ENCODE peak calls at places on chromosomes 7 and 10, in ten cellular contexts. U is thyroid gland, R is tibial nerve, Q is uterus, A is testis, V is IMR-90, K is adrenal gland, W is H1, B is right lobe of liver, G is transverse colon. L is an unnamed sample. For H3K4me1, the result is how much of the 10 kb centered on the place peaks cover.

GRCh38 chr7:135744938-135745701 is 3.5 kb downstream of the FAM180A start:
- DNase-seq in U (peak), R (no peak), Q (no peak), A (no peak), V (peak), K (no peak), W (no peak), B (no peak), G (no peak), L (no peak)

GRCh38 chr10:73999703-74000102 is 1.8 kb downstream of the VCL start:
- DNase-seq in U (no peak), R (no peak), Q (no peak), A (no peak), V (peak), K (no peak), W (no peak), B (no peak), G (no peak), L (no peak)

GRCh38 chr10:130403153-130403890 is 267.1 kb downstream of the GLRX3 start:
- DNase-seq in U (no peak), R (no peak), Q (no peak), A (no peak), V (no peak), K (no peak), W (no peak), B (no peak), G (no peak), L (no peak)

GRCh38 chr7:29189743-29190201 is 4.8 kb upstream of the CHN2 start:
- DNase-seq in U (peak), R (peak), Q (peak), A (peak), V (no peak), K (peak), W (peak), B (peak), G (peak), L (no peak)

GRCh38 chr10:48976208-48976607 is 36.6 kb upstream of the LRRC18 start:
- DNase-seq in U (peak), R (no peak), Q (no peak), A (peak), V (peak), K (peak), W (no peak), B (peak), G (no peak), L (no peak)

GRCh38 chr7:132226046-132226590 is 350.2 kb downstream of the PLXNA4 start:
- DNase-seq in U (no peak), R (no peak), Q (no peak), A (no peak), V (no peak), K (no peak), W (no peak), B (no peak), G (no peak), L (no peak)

GRCh38 chr10:79268717-79269116 is 78.6 kb upstream of the PPIF start:
- DNase-seq in U (no peak), R (no peak), Q (no peak), A (no peak), V (no peak), K (no peak), W (no peak), B (no peak), G (no peak), L (no peak)

GRCh38 chr7:17020250-17020649 is 138.5 kb upstream of the AGR3 start:
- DNase-seq in U (no peak), R (no peak), Q (no peak), A (no peak), V (no peak), K (no peak), W (no peak), B (no peak), G (no peak), L (no peak)

GRCh38 chr10:8214587-8214986 is 160.1 kb downstream of the GATA3 start:
- DNase-seq in U (no peak), R (no peak), Q (no peak), A (no peak), V (no peak), K (no peak), W (no peak), B (no peak), G (no peak), L (no peak)

GRCh38 chr10:36534471-36535002 is 590.9 kb upstream of the ANKRD30A start:
- DNase-seq in U (peak), R (no peak), Q (no peak), A (no peak), V (peak), K (no peak), W (no peak), B (no peak), G (no peak), L (no peak)

GRCh38 chr7:143285806-143286521 is 1.2 kb downstream of the TMEM139 start:
- DNase-seq in U (no peak), R (no peak), Q (no peak), A (no peak), V (no peak), K (no peak), W (no peak), B (no peak), G (no peak), L (no peak)

GRCh38 chr7:100432053-100432452 is 2.4 kb downstream of the MEPCE start:
- DNase-seq in U (peak), R (no peak), Q (no peak), A (no peak), V (no peak), K (no peak), W (no peak), B (no peak), G (no peak), L (no peak)

GRCh38 chr7:100434297-100435144 is 1.8 kb downstream of the PPP1R35 start:
- DNase-seq in U (no peak), R (no peak), Q (no peak), A (no peak), V (no peak), K (no peak), W (no peak), B (no peak), G (no peak), L (no peak)

GRCh38 chr7:100432621-100433275 is 3.1 kb downstream of the MEPCE start:
- DNase-seq in U (no peak), R (no peak), Q (no peak), A (no peak), V (no peak), K (no peak), W (no peak), B (no peak), G (no peak), L (no peak)

GRCh38 chr7:100433276-100433591 is 3.1 kb downstream of the PPP1R35 start:
- DNase-seq in U (no peak), R (no peak), Q (no peak), A (no peak), V (no peak), K (no peak), W (no peak), B (no peak), G (no peak), L (no peak)

GRCh38 chr7:100433592-100434296 is 2.6 kb downstream of the PPP1R35 start:
- DNase-seq in U (no peak), R (no peak), Q (no peak), A (no peak), V (no peak), K (no peak), W (no peak), B (no peak), G (no peak), L (no peak)
- TF ChIP-seq POLR2A in U (no peak), R (no peak), Q (no peak), A (no peak), V (no peak), K (no peak), W (no peak), B (no peak), G (no peak), L (no peak)

GRCh38 chr7:48097511-48098231 is 8.6 kb downstream of the UPP1 start:
- DNase-seq in U (no peak), R (no peak), Q (no peak), A (no peak), V (no peak), K (no peak), W (no peak), B (no peak), G (no peak), L (no peak)

GRCh38 chr7:48098846-48099245 is 9.8 kb downstream of the UPP1 start:
- DNase-seq in U (no peak), R (no peak), Q (no peak), A (no peak), V (no peak), K (no peak), W (no peak), B (no peak), G (no peak), L (no peak)

GRCh38 chr7:48101352-48101751 is 12.3 kb downstream of the UPP1 start:
- DNase-seq in U (no peak), R (no peak), Q (no peak), A (no peak), V (no peak), K (no peak), W (peak), B (no peak), G (no peak), L (no peak)

GRCh38 chr7:48101880-48102448 is 12.9 kb downstream of the UPP1 start:
- DNase-seq in U (no peak), R (no peak), Q (no peak), A (no peak), V (no peak), K (no peak), W (peak), B (no peak), G (no peak), L (no peak)

DNA sequence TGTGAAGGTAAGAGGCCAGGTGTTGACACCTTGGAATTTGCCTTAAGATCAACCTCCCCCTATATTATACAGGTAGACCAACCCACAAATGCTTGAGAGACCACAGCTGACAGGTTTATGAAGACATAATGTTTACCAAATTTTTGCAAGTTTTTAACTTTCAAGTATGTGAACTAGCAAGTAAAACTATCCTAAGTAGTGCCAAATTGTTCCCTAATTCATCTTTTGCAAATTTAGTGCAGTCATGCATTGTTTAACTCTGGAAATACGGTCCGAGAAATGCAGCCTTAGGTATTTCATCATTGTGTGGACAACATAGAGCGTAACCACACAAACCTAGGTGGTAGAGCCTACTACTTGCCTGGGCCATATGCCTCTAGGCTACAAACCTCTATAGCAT is 10.7 kb downstream of the UPP1 start:
- DNase-seq in U (no peak), R (no peak), Q (no peak), A (no peak), V (no peak), K (no peak), W (no peak), B (no peak), G (no peak), L (no peak)
- H3K4me1 ChIP-seq in U (under half), R (under half), Q (under half), A (under half), V (under half), K (under half), W (under half), B (under half), G (under half), L (under half)

GRCh38 chr10:43408710-43409384 is at the start of gene HNRNPF:
- DNase-seq in U (peak), R (peak), Q (peak), A (peak), V (peak), K (peak), W (peak), B (peak), G (peak), L (peak)
- TF ChIP-seq POLR2A in U (peak), R (peak), Q (peak), A (peak), V (peak), K (peak), W (peak), B (peak), G (peak), L (no peak)

GRCh38 chr7:133698127-133698526 is 429.0 kb upstream of the LRGUK start:
- DNase-seq in U (no peak), R (no peak), Q (no peak), A (no peak), V (peak), K (no peak), W (no peak), B (no peak), G (no peak), L (no peak)

GRCh38 chr7:133693281-133693680 is 433.9 kb upstream of the LRGUK start:
- DNase-seq in U (no peak), R (no peak), Q (no peak), A (no peak), V (no peak), K (no peak), W (no peak), B (no peak), G (no peak), L (no peak)

GRCh38 chr7:133699390-133699789 is 427.8 kb upstream of the LRGUK start:
- DNase-seq in U (no peak), R (no peak), Q (no peak), A (no peak), V (no peak), K (no peak), W (no peak), B (no peak), G (no peak), L (no peak)

GRCh38 chr7:133695976-133696531 is 431.1 kb upstream of the LRGUK start:
- DNase-seq in U (no peak), R (no peak), Q (no peak), A (no peak), V (no peak), K (no peak), W (no peak), B (no peak), G (no peak), L (no peak)

GRCh38 chr7:133697585-133697984 is 429.6 kb upstream of the LRGUK start:
- DNase-seq in U (no peak), R (no peak), Q (no peak), A (no peak), V (peak), K (no peak), W (no peak), B (no peak), G (no peak), L (no peak)
- H3K4me1 ChIP-seq in U (under half), R (under half), Q (under half), A (under half), V (under half), K (under half), W (under half), B (under half), G (under half), L (under half)

GRCh38 chr10:66844176-66844947 is 81.5 kb upstream of the LRRTM3 start:
- DNase-seq in U (no peak), R (no peak), Q (no peak), A (no peak), V (no peak), K (no peak), W (no peak), B (no peak), G (no peak), L (no peak)
- TF ChIP-seq POLR2A in U (no peak), R (no peak), Q (no peak), A (no peak), V (no peak), K (no peak), W (no peak), B (no peak), G (no peak), L (no peak)

DNA sequence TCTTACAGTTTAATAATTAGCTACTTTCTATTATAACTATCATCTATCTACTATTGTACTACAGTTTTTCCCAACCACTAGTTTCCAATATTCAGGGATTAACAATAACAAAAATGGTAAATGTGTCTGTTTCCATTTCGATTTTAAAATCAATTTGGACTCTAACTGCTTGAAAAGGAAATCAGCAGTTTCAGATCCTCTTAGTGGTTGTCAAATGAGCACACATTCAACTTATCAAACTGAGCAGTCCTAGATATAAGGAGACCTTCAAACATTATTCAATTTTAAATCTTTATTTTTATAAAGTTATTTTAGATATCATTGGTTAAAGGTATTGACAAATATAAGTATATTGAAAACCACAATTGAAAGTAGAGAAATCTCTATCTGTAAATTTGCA is 46.8 kb upstream of the CD36 start:
- DNase-seq in U (no peak), R (no peak), Q (no peak), A (no peak), V (no peak), K (no peak), W (no peak), B (no peak), G (no peak), L (no peak)
- H3K4me1 ChIP-seq in U (under half), R (under half), Q (under half), A (under half), V (under half), K (under half), W (under half), B (under half), G (under half), L (under half)

DNA sequence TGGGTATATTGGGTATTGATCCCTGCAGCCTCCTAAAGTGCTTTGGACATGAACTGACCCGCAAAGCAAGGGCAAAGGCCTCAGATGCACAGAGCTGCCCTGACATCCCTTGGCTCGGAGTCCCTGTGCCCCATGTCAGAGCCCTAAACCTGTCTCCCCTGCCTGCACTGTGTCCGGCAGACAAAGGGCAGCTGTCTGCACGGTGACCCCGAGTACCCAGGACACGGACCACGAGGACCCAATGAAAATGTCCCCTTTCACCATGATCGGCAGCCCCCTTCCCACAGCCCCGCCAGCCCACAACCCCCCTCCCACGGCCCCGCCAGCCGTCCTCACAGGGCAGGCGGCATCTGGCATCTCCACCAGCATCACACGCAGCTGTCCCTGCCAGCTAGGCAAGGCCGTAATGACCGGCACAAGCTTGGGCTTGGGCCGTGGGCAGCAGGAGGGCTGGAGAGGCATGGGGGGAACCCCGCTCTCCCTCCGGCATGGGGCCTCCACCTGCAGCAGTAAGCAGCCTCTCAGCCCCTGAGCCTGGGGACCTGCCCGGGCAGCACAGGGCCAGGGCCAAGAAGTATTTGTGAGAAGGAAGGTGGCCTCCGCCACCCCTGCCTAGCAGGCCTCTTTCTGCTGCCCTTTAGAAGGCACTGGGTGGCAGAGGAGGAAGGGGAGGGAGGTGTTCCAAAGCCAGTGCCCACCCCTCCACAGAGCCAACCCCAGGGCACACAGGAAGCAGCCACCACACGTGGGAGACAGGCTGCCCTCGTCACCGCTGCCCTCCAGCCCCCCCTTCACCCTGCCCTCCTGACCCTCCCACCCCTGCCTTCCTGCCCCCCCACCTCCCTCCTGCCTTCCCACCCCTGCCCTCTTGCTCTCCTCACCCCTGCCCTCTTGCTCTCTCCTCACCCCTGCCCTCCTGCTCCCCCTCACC is 10.1 kb downstream of the NUDT1 start:
- DNase-seq in U (no peak), R (no peak), Q (no peak), A (no peak), V (no peak), K (no peak), W (no peak), B (no peak), G (no peak), L (no peak)
- TF ChIP-seq POLR2A in U (no peak), R (no peak), Q (no peak), A (no peak), V (no peak), K (no peak), W (no peak), B (no peak), G (no peak), L (no peak)

GRCh38 chr10:71717056-71717755 is 2.4 kb downstream of the C10orf105 start:
- DNase-seq in U (no peak), R (no peak), Q (no peak), A (no peak), V (no peak), K (no peak), W (no peak), B (no peak), G (no peak), L (no peak)

GRCh38 chr10:71717756-71718065 is 1.9 kb downstream of the C10orf105 start:
- DNase-seq in U (no peak), R (no peak), Q (no peak), A (no peak), V (no peak), K (no peak), W (no peak), B (no peak), G (no peak), L (no peak)

GRCh38 chr10:71715860-71716259 is 3.7 kb downstream of the C10orf105 start:
- DNase-seq in U (no peak), R (no peak), Q (no peak), A (no peak), V (no peak), K (no peak), W (no peak), B (no peak), G (no peak), L (no peak)

GRCh38 chr10:71715026-71715425 is 4.6 kb downstream of the C10orf105 start:
- DNase-seq in U (no peak), R (no peak), Q (no peak), A (no peak), V (no peak), K (no peak), W (no peak), B (no peak), G (no peak), L (no peak)

GRCh38 chr10:71716406-71716805 is 3.2 kb downstream of the C10orf105 start:
- DNase-seq in U (no peak), R (no peak), Q (no peak), A (no peak), V (no peak), K (no peak), W (no peak), B (no peak), G (no peak), L (no peak)
- H3K4me1 ChIP-seq in U (under half), R (half or more), Q (half or more), A (under half), V (under half), K (under half), W (under half), B (under half), G (under half), L (half or more)

GRCh38 chr7:99419323-99420021 is 10.7 kb downstream of the BUD31 start:
- DNase-seq in U (no peak), R (no peak), Q (no peak), A (no peak), V (no peak), K (no peak), W (no peak), B (peak), G (no peak), L (no peak)
- TF ChIP-seq POLR2A in U (no peak), R (no peak), Q (no peak), A (no peak), V (no peak), K (no peak), W (no peak), B (no peak), G (no peak), L (no peak)